ENCODE peak calls at places on chromosomes 13 and 19, in seven cellular contexts. S is mammary epithelial cell, O is brain microvascular endothelial cell, G is heart right ventricle, B is Caco-2, W is ascending aorta, P is HAP-1. F is an unnamed sample.

GRCh38 chr13:110471156-110471832 is 90.2 kb downstream of the RAB20 start:
- DNase-seq in S (no peak), O (no peak), G (no peak), B (no peak), W (no peak), P (no peak), F (no peak)

GRCh38 chr19:18424890-18425514 is 5.8 kb downstream of the SSBP4 start:
- DNase-seq in S (no peak), O (no peak), G (no peak), B (no peak), W (no peak), P (no peak), F (peak)

GRCh38 chr19:12766051-12766521 is 9.3 kb downstream of the HOOK2 start:
- DNase-seq in S (peak), O (peak), G (peak), B (peak), W (peak), P (no peak), F (peak)

GRCh38 chr13:72457151-72457550 is 270.3 kb downstream of the MZT1 start:
- DNase-seq in S (no peak), O (no peak), G (no peak), B (no peak), W (no peak), P (no peak), F (no peak)

GRCh38 chr19:38699647-38700349 is 44.5 kb downstream of the CAPN12 start:
- DNase-seq in S (no peak), O (no peak), G (no peak), B (no peak), W (no peak), P (no peak), F (no peak)

GRCh38 chr19:41309225-41310030 is 544 bp upstream of the CCDC97 start:
- DNase-seq in S (no peak), O (no peak), G (no peak), B (no peak), W (no peak), P (no peak), F (peak)

GRCh38 chr13:32179708-32180107 is 135.5 kb downstream of the ZAR1L start:
- DNase-seq in S (no peak), O (no peak), G (no peak), B (no peak), W (no peak), P (no peak), F (no peak)

GRCh38 chr13:44759222-44759721 is 183.1 kb upstream of the TSC22D1 start:
- DNase-seq in S (peak), O (no peak), G (no peak), B (no peak), W (no peak), P (no peak), F (peak)

GRCh38 chr13:109818891-109819290 is 32.5 kb upstream of the IRS2 start:
- DNase-seq in S (no peak), O (no peak), G (no peak), B (no peak), W (no peak), P (no peak), F (no peak)

GRCh38 chr13:39374741-39375189 is 228.2 kb downstream of the LHFPL6 start:
- DNase-seq in S (peak), O (no peak), G (no peak), B (no peak), W (no peak), P (no peak), F (no peak)

GRCh38 chr13:110453767-110454166 is 107.8 kb downstream of the RAB20 start:
- DNase-seq in S (no peak), O (no peak), G (no peak), B (no peak), W (no peak), P (no peak), F (no peak)

GRCh38 chr19:16117594-16118033 is 5.9 kb downstream of the RAB8A start:
- DNase-seq in S (no peak), O (no peak), G (no peak), B (no peak), W (no peak), P (no peak), F (peak)

GRCh38 chr13:99984463-99985242 is 3.1 kb downstream of the ZIC2 start:
- DNase-seq in S (no peak), O (no peak), G (no peak), B (peak), W (no peak), P (no peak), F (peak)

GRCh38 chr13:114106526-114106925 is 25.9 kb downstream of the RASA3 start:
- DNase-seq in S (no peak), O (no peak), G (no peak), B (no peak), W (no peak), P (no peak), F (peak)

GRCh38 chr13:75481176-75482069 is 546 bp downstream of the TBC1D4 start:
- DNase-seq in S (peak), O (no peak), G (peak), B (peak), W (peak), P (peak), F (peak)

GRCh38 chr13:52599853-52600603 is 42.2 kb upstream of the HNRNPA1L2 start:
- DNase-seq in S (peak), O (no peak), G (peak), B (peak), W (no peak), P (peak), F (peak)

GRCh38 chr13:102548811-102549210 is 48.0 kb upstream of the TPP2 start:
- DNase-seq in S (no peak), O (no peak), G (no peak), B (no peak), W (no peak), P (no peak), F (no peak)

GRCh38 chr13:20666948-20667347 is 36.6 kb upstream of the IL17D start:
- DNase-seq in S (no peak), O (no peak), G (no peak), B (no peak), W (no peak), P (no peak), F (no peak)

GRCh38 chr19:10289836-10290438 is at the start of gene ICAM5:
- DNase-seq in S (no peak), O (no peak), G (no peak), B (peak), W (no peak), P (no peak), F (no peak)

GRCh38 chr13:111960152-111960772 is 106.7 kb upstream of the SOX1 start:
- DNase-seq in S (no peak), O (no peak), G (no peak), B (no peak), W (no peak), P (no peak), F (no peak)

DNA sequence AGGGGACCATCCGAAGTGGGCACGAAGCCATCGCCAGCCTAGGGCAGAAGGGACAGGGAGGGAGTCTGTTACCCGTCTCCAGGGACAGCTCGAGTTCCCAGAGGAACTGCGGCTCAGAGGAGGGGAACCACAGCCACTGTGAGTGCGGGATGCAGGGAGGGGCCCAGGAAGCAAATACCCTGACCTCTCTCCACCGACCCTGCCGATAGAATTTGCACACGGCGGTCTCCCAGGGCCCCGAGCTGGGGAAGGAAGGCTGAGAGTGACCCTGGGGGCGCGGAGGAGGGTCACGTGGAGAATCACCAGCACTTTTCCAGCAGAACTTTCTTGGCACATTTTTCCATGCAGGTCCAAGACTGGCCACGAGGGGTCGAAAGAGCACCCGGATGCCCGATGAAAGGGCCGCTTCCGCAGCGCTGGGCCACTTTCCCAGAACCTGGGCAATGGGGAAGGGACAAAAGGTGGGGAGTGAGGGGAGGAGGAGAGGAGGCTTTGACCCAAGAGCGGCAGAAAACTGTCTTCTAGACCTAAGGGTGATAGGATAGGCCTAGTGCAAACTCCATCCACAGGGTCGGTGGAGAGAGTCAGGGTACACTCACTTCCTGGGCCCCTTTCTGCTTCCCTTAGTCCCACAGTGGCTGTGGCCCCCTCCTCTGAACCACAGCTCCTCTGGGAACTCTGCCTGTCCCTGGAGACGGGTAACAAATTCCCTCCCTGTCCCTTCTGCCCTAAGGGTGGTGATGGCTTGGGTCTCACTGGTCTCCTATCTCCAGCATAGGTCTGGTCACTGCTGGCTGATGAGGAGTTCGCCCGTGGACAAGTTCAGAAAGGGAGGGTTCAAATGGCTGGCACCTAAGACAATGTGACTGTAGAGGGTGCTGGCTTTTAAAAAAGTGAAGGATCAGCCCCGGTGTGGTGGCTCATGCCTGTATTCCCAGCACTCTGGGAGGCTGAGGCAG is 5.3 kb upstream of the GPR4 start:
- DNase-seq in S (peak), O (peak), G (peak), B (peak), W (peak), P (peak), F (peak)
- H3K4me3 ChIP-seq in S (no peak), O (peak), G (peak), B (peak), W (peak), P (peak), F (no peak)

GRCh38 chr13:43054803-43055802 is 31.7 kb downstream of the DNAJC15 start:
- DNase-seq in S (peak), O (peak), G (peak), B (peak), W (no peak), P (peak), F (peak)
- H3K4me3 ChIP-seq in S (peak), O (peak), G (peak), B (peak), W (peak), P (peak), F (peak)

GRCh38 chr19:4053423-4054324 is 13.0 kb downstream of the ZBTB7A start:
- DNase-seq in S (no peak), O (no peak), G (no peak), B (no peak), W (no peak), P (no peak), F (no peak)

GRCh38 chr19:4054471-4055208 is 12.1 kb downstream of the ZBTB7A start:
- DNase-seq in S (no peak), O (no peak), G (no peak), B (no peak), W (no peak), P (no peak), F (no peak)

GRCh38 chr19:4051175-4052101 is 15.3 kb downstream of the ZBTB7A start:
- DNase-seq in S (peak), O (peak), G (no peak), B (no peak), W (no peak), P (no peak), F (no peak)

GRCh38 chr19:4052993-4053422 is 13.7 kb downstream of the ZBTB7A start:
- DNase-seq in S (no peak), O (no peak), G (no peak), B (no peak), W (no peak), P (no peak), F (no peak)

DNA sequence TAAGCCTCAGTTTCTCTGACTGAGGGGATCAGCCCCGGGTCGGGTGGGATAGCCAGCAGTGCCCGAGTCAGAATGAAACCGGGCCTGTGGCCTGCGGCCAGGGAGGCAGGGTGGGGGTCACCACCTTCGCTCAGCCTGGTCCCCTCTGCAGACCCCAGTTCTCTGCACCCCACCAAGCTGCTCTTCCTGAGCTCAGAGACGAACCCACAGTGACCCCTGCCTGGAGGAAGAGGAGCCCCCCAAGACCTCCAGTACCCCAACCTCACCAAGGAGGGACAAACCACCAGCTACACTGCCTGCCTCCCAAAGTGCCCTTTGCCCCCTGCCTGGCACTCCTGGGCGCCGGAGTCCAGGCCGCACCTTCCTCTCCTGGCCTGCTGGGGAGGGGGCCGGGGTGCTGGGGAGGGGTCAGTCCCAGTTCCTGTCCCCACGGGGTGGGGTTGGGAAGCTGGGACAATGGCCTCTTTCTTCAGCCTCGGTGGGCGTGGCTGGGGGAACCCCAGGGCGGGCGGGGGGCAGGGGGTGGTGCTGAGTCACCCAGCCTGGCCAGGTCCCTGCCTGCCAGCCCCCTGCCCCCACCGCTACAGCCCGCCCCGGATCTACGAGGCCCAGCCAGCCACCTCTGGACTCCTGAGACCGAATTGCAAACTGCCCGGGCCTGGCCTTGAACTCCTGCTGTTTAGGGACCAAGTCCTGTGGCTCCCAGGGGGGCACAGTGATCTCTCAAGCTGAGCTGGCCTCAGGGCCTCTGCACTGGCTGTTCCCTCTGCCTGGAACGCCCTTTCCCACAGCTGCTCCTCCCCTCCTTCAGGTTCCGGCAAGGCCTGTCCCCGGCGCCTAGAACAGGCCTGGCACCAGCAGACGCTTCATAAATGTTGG is 14.3 kb downstream of the ZBTB7A start:
- DNase-seq in S (peak), O (no peak), G (peak), B (no peak), W (no peak), P (no peak), F (no peak)
- H3K4me3 ChIP-seq in S (peak), O (no peak), G (no peak), B (no peak), W (peak), P (no peak), F (no peak)

GRCh38 chr19:7672522-7672921 is 3.7 kb downstream of the RETN start:
- DNase-seq in S (no peak), O (no peak), G (no peak), B (no peak), W (no peak), P (no peak), F (no peak)

GRCh38 chr19:7670790-7671189 is 1.9 kb downstream of the RETN start:
- DNase-seq in S (no peak), O (no peak), G (no peak), B (no peak), W (no peak), P (no peak), F (no peak)

GRCh38 chr19:7670150-7670784 is 1.4 kb downstream of the RETN start:
- DNase-seq in S (no peak), O (no peak), G (no peak), B (peak), W (no peak), P (no peak), F (no peak)

GRCh38 chr19:7669641-7670040 is 792 bp downstream of the RETN start:
- DNase-seq in S (no peak), O (no peak), G (no peak), B (no peak), W (no peak), P (no peak), F (no peak)

GRCh38 chr19:7668842-7669241 is at the start of gene RETN:
- DNase-seq in S (no peak), O (no peak), G (no peak), B (no peak), W (no peak), P (no peak), F (no peak)
- H3K4me3 ChIP-seq in S (no peak), O (no peak), G (no peak), B (peak), W (no peak), P (no peak), F (no peak)

DNA sequence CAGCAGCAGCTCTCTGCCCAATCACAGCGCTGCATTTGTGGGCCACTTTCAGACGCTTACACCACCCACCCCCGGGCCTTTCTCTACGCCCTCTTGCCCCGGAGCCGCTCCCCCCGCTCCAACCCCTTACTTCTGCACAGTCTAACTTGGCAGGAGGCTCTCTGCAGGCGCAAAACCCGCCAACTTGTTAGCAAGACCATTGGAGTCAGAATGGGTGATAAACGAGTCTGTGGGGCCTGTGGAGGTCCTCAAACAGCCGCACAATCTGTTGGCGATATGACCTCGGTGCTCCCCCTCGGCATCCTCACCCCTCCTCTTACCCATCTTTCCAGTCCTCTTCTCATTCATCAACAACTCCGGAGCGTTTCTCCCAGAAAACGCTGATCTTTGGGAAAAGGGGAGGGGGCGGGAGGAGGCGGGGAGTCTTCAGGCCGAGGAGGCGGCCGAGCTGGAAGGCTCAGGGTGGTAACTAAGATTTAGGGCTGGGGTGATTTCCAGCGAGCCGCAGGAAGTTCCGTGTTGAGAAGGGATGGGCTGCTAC is 4.2 kb downstream of the SOX21 start:
- DNase-seq in S (no peak), O (no peak), G (no peak), B (no peak), W (no peak), P (peak), F (peak)
- H3K4me3 ChIP-seq in S (no peak), O (no peak), G (no peak), B (no peak), W (no peak), P (peak), F (peak)

DNA sequence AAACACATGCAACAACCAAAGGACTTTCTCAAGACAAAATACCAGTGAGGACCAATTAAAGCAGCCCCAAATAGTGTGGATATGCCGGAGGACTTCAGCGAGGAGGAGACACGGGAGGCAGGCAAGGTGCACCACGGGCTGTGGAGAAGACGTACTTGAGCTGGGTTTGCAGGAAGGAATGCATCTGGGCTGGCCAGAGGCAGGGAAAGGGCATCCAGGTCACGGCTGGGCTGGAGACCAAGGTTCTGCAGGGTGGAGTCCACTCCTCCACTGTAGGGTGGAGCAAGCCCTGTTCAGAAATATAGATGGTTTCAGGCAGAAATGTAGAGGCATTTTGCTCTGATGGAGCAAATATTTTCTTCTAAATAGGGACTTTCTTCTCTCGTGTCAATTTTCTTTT is 36.6 kb upstream of the MEDAG start:
- DNase-seq in S (no peak), O (no peak), G (peak), B (no peak), W (no peak), P (no peak), F (no peak)
- H3K4me3 ChIP-seq in S (no peak), O (no peak), G (no peak), B (no peak), W (no peak), P (no peak), F (no peak)

GRCh38 chr13:98974053-98974452 is 3.8 kb downstream of the DOCK9 start:
- DNase-seq in S (no peak), O (no peak), G (no peak), B (no peak), W (no peak), P (no peak), F (no peak)
- H3K4me3 ChIP-seq in S (no peak), O (no peak), G (peak), B (no peak), W (no peak), P (no peak), F (no peak)